ENCODE peak calls at places on chromosome 2, in seven cellular contexts. R is NCI-H510A treated with DMSO at 0.1 percent for 48 hours; C is cardiac fibroblast; Z is activated naive CD8-positive, alpha-beta T cell treated with anti-CD3 and anti-CD28 coated beads, Interleukin-2, amount 50 U/mL, for 24 hours; Q is neuronal stem cell; W is iris pigment epithelial cell; B is activated T-helper 1 cell treated with anti-CD3 and anti-CD28 coated beads, Interleukin-2, amount 50 U/mL, for 16 hours. D is an unnamed sample.

GRCh38 chr2:235961711-235962110 is 206.5 kb downstream of the GBX2 start:
- DNase-seq in R (no peak), C (no peak), Z (no peak), Q (no peak), W (no peak), B (no peak), D (no peak)

GRCh38 chr2:36035137-36035536 is 320.4 kb upstream of the CRIM1 start:
- DNase-seq in R (no peak), C (no peak), Z (no peak), Q (no peak), W (no peak), B (no peak), D (no peak)

GRCh38 chr2:43008388-43008787 is 216.0 kb upstream of the HAAO start:
- DNase-seq in R (no peak), C (no peak), Z (no peak), Q (no peak), W (no peak), B (no peak), D (no peak)

GRCh38 chr2:36356199-36356989 is 816 bp downstream of the CRIM1 start:
- DNase-seq in R (peak), C (no peak), Z (peak), Q (peak), W (no peak), B (peak), D (no peak)

GRCh38 chr2:114499101-114499500 is 56.7 kb downstream of the DPP10 start:
- DNase-seq in R (no peak), C (no peak), Z (no peak), Q (no peak), W (no peak), B (no peak), D (no peak)

GRCh38 chr2:84201158-84201557 is 257.9 kb downstream of the SUCLG1 start:
- DNase-seq in R (no peak), C (no peak), Z (no peak), Q (no peak), W (no peak), B (no peak), D (no peak)

GRCh38 chr2:3179208-3179607 is 198.4 kb downstream of the EIPR1 start:
- DNase-seq in R (no peak), C (no peak), Z (peak), Q (no peak), W (no peak), B (no peak), D (no peak)

GRCh38 chr2:190150413-190150812 is 87.9 kb upstream of the MSTN start:
- DNase-seq in R (no peak), C (no peak), Z (no peak), Q (no peak), W (no peak), B (no peak), D (no peak)

GRCh38 chr2:42010743-42011298 is 37.0 kb upstream of the PKDCC start:
- DNase-seq in R (no peak), C (peak), Z (no peak), Q (no peak), W (peak), B (no peak), D (no peak)

GRCh38 chr2:181872178-181872577 is 19.4 kb upstream of the ITPRID2 start:
- DNase-seq in R (no peak), C (no peak), Z (no peak), Q (no peak), W (no peak), B (no peak), D (no peak)

GRCh38 chr2:73000808-73001570 is 70.5 kb downstream of the SFXN5 start:
- DNase-seq in R (no peak), C (no peak), Z (no peak), Q (no peak), W (no peak), B (no peak), D (no peak)

GRCh38 chr2:196239622-196240587 is 68.5 kb upstream of the STK17B start:
- DNase-seq in R (no peak), C (peak), Z (peak), Q (no peak), W (peak), B (peak), D (peak)

GRCh38 chr2:177606636-177607035 is 214.1 kb downstream of the AGPS start:
- DNase-seq in R (no peak), C (peak), Z (no peak), Q (no peak), W (peak), B (no peak), D (no peak)

GRCh38 chr2:240435457-240435954 is at the start of gene GPC1:
- DNase-seq in R (peak), C (peak), Z (peak), Q (peak), W (peak), B (peak), D (no peak)

GRCh38 chr2:178804791-178805190 is 2.4 kb downstream of the TTN start:
- DNase-seq in R (peak), C (peak), Z (no peak), Q (no peak), W (peak), B (no peak), D (no peak)

GRCh38 chr2:237862528-237862895 is 3.1 kb downstream of the RAMP1 start:
- DNase-seq in R (no peak), C (no peak), Z (no peak), Q (no peak), W (no peak), B (no peak), D (no peak)

GRCh38 chr2:14292964-14293363 is 339.6 kb upstream of the LRATD1 start:
- DNase-seq in R (no peak), C (no peak), Z (no peak), Q (no peak), W (no peak), B (no peak), D (no peak)

GRCh38 chr2:20852670-20853069 is 29.8 kb upstream of the LDAH start:
- DNase-seq in R (no peak), C (no peak), Z (no peak), Q (no peak), W (no peak), B (no peak), D (no peak)

GRCh38 chr2:178514664-178515063 is 34.4 kb downstream of the PLEKHA3 start:
- DNase-seq in R (no peak), C (peak), Z (peak), Q (no peak), W (peak), B (peak), D (no peak)

GRCh38 chr2:179562330-179562885 is 297.8 kb upstream of the SESTD1 start:
- DNase-seq in R (peak), C (no peak), Z (no peak), Q (no peak), W (no peak), B (no peak), D (no peak)

GRCh38 chr2:27891063-27891819 is 712 bp downstream of the BABAM2 start:
- DNase-seq in R (peak), C (peak), Z (peak), Q (peak), W (peak), B (peak), D (peak)

GRCh38 chr2:225768741-225769140 is 369.2 kb downstream of the NYAP2 start:
- DNase-seq in R (no peak), C (no peak), Z (no peak), Q (no peak), W (no peak), B (no peak), D (no peak)

GRCh38 chr2:19048593-19049264 is 309.7 kb downstream of the OSR1 start:
- DNase-seq in R (peak), C (peak), Z (no peak), Q (no peak), W (peak), B (no peak), D (no peak)

GRCh38 chr2:100524331-100524730 is 38.5 kb upstream of the PDCL3 start:
- DNase-seq in R (no peak), C (peak), Z (no peak), Q (no peak), W (peak), B (no peak), D (no peak)